ENCODE peak calls at places on chromosomes 3 and 15, in nine cellular contexts. F is tibial artery, C is upper lobe of right lung, Q is osteocyte, S is endothelial cell, Z is vagina, N is breast epithelium, B is mucosa of descending colon, I is astrocyte. H is an unnamed sample.

GRCh38 chr3:175601521-175601920 is 742.4 kb downstream of the NAALADL2 start:
- DNase-seq in F (no peak), C (no peak), Q (no peak), S (no peak), Z (no peak), N (no peak), B (no peak), I (peak), H (no peak)

GRCh38 chr3:171242170-171242569 is 215.7 kb upstream of the SLC2A2 start:
- DNase-seq in F (no peak), C (no peak), Q (no peak), S (no peak), Z (no peak), N (no peak), B (no peak), I (no peak), H (no peak)

GRCh38 chr3:172918568-172919296 is 168.2 kb downstream of the ECT2 start:
- DNase-seq in F (no peak), C (no peak), Q (no peak), S (no peak), Z (no peak), N (no peak), B (no peak), I (no peak), H (no peak)

GRCh38 chr15:81400640-81401236 is 26.7 kb upstream of the TMC3 start:
- DNase-seq in F (no peak), C (no peak), Q (no peak), S (peak), Z (no peak), N (no peak), B (no peak), I (peak), H (no peak)

GRCh38 chr3:87101873-87102272 is 110.9 kb upstream of the VGLL3 start:
- DNase-seq in F (no peak), C (no peak), Q (no peak), S (no peak), Z (no peak), N (no peak), B (no peak), I (no peak), H (no peak)

GRCh38 chr3:76470285-76470684 is 569.6 kb upstream of the ROBO2 start:
- DNase-seq in F (no peak), C (no peak), Q (no peak), S (no peak), Z (no peak), N (no peak), B (no peak), I (peak), H (no peak)

GRCh38 chr3:41579861-41580260 is 380.6 kb downstream of the CTNNB1 start:
- DNase-seq in F (no peak), C (no peak), Q (no peak), S (no peak), Z (no peak), N (no peak), B (no peak), I (no peak), H (no peak)

GRCh38 chr3:125280966-125281365 is 68.4 kb upstream of the SLC12A8 start:
- DNase-seq in F (no peak), C (no peak), Q (no peak), S (no peak), Z (no peak), N (no peak), B (no peak), I (peak), H (no peak)

GRCh38 chr3:150177673-150178378 is 207.1 kb upstream of the PFN2 start:
- DNase-seq in F (no peak), C (no peak), Q (no peak), S (no peak), Z (no peak), N (no peak), B (no peak), I (peak), H (no peak)

GRCh38 chr15:30905821-30906220 is 2.1 kb downstream of the FAN1 start:
- DNase-seq in F (no peak), C (no peak), Q (peak), S (no peak), Z (no peak), N (no peak), B (no peak), I (no peak), H (no peak)

GRCh38 chr3:112687621-112688020 is 46.7 kb upstream of the CCDC80 start:
- DNase-seq in F (no peak), C (no peak), Q (no peak), S (no peak), Z (no peak), N (no peak), B (no peak), I (no peak), H (no peak)

GRCh38 chr3:195095704-195096036 is 175.3 kb downstream of the XXYLT1 start:
- DNase-seq in F (no peak), C (no peak), Q (no peak), S (no peak), Z (no peak), N (no peak), B (peak), I (peak), H (no peak)

GRCh38 chr3:195094211-195094921 is 176.6 kb downstream of the XXYLT1 start:
- DNase-seq in F (peak), C (peak), Q (no peak), S (no peak), Z (no peak), N (no peak), B (peak), I (no peak), H (no peak)

GRCh38 chr3:195093731-195094130 is 177.2 kb downstream of the XXYLT1 start:
- DNase-seq in F (peak), C (peak), Q (no peak), S (no peak), Z (no peak), N (no peak), B (peak), I (no peak), H (no peak)

GRCh38 chr3:195096053-195096452 is 174.9 kb downstream of the XXYLT1 start:
- DNase-seq in F (peak), C (peak), Q (no peak), S (no peak), Z (no peak), N (no peak), B (peak), I (no peak), H (no peak)

GRCh38 chr3:195095035-195095703 is 175.8 kb downstream of the XXYLT1 start:
- DNase-seq in F (peak), C (peak), Q (no peak), S (no peak), Z (no peak), N (no peak), B (peak), I (no peak), H (no peak)
- TF ChIP-seq CTCF in F (no peak), C (no peak), Q (no peak), S (no peak), Z (no peak), N (no peak), B (no peak), I (no peak), H (no peak)

GRCh38 chr15:90934949-90935751 is at the start of gene UNC45A:
- DNase-seq in F (peak), C (peak), Q (peak), S (peak), Z (no peak), N (peak), B (peak), I (peak), H (peak)
- TF ChIP-seq CTCF in F (no peak), C (no peak), Q (no peak), S (no peak), Z (no peak), N (no peak), B (no peak), I (no peak), H (no peak)

GRCh38 chr3:165196577-165197561 is 685 bp upstream of the SLITRK3 start:
- DNase-seq in F (peak), C (peak), Q (no peak), S (peak), Z (no peak), N (no peak), B (peak), I (no peak), H (no peak)
- TF ChIP-seq CTCF in F (no peak), C (no peak), Q (no peak), S (no peak), Z (no peak), N (no peak), B (no peak), I (no peak), H (no peak)

DNA sequence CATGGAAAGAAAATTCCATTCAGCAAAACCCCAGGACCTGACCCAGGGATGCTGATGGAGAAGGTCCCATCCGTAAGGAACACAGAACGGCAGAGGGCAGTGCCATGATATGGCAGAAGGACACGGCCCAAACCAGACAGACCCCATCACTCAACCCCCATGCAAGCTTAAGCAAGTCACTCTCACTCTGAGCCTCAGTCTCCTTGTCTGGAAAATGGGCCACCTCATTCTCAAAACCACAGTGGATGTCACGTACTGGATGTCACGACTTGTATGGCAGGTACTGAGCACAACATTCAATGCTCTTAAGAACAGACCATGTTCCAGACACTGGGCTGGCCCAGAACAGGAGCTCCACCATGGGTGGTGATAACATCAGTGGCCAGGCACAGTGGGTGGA is 90.4 kb downstream of the NUP210 start:
- DNase-seq in F (no peak), C (no peak), Q (no peak), S (no peak), Z (no peak), N (no peak), B (no peak), I (no peak), H (no peak)
- TF ChIP-seq CTCF in F (no peak), C (no peak), Q (no peak), S (no peak), Z (no peak), N (no peak), B (no peak), I (no peak), H (no peak)

GRCh38 chr3:100776736-100777135 is 67.4 kb downstream of the TFG start:
- DNase-seq in F (no peak), C (no peak), Q (no peak), S (no peak), Z (no peak), N (no peak), B (no peak), I (no peak), H (no peak)
- TF ChIP-seq CTCF in F (no peak), C (no peak), Q (no peak), S (no peak), Z (no peak), N (no peak), B (no peak), I (peak), H (no peak)

GRCh38 chr15:96701443-96701842 is 370.9 kb downstream of the NR2F2 start:
- DNase-seq in F (no peak), C (no peak), Q (no peak), S (no peak), Z (no peak), N (no peak), B (no peak), I (no peak), H (no peak)
- TF ChIP-seq CTCF in F (no peak), C (no peak), Q (peak), S (no peak), Z (no peak), N (no peak), B (no peak), I (no peak), H (no peak)

DNA sequence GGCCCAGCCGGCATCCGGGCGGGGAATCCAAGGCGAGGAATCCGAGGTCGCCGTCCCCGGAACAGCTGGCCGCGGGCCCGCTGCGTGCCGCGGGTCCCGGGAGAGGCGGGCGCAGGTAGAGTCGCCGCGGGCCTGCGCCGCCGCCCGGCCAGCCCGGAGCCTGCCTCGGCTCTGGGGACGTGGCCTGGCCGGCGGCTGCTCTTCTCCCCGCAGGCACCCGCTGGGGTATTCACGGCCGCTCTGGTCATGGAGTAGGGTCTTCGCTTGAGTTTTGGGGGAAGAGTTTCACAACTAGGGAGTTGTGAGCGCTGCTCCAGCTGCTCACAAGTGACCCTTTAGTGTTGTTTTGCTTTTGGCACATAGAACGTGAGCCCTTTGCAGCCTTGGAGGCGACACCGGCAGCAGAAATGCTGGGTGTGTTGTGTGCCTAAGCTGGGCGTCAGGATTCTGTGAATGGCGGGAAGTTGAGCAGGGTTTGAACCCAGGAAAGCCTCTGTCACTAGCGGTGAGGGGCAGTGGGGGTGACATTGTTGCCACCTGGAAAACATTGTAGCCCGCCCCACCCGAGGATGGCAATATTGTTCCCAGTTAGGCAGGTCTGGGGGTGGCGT is 4.0 kb downstream of the TRIM71 start:
- DNase-seq in F (no peak), C (peak), Q (no peak), S (peak), Z (no peak), N (no peak), B (no peak), I (no peak), H (no peak)
- TF ChIP-seq CTCF in F (no peak), C (no peak), Q (no peak), S (no peak), Z (no peak), N (no peak), B (no peak), I (no peak), H (no peak)

DNA sequence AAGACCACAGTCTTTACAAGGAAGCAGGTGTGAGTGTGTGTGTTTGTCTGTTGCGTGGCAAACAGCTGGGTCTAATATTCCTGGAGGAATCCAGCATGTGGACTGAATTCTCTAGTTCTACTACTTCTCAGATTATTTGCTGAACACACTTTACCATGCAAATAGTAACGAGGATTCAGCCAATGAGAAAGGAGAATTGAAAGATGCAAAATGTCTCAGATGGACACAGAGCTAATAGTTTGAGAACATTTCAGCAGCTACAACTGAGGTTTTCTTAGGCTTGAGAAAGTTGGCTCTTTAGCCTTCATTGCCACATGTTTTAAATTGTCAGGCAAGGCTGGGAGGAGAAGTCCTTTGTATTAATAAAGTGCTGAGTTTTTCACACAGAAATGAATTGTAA is 568.0 kb upstream of the MDFIC2 start:
- DNase-seq in F (no peak), C (no peak), Q (no peak), S (no peak), Z (no peak), N (no peak), B (no peak), I (no peak), H (no peak)
- TF ChIP-seq CTCF in F (no peak), C (no peak), Q (no peak), S (no peak), Z (no peak), N (no peak), B (no peak), I (no peak), H (no peak)

GRCh38 chr3:189049458-189050231 is 122.1 kb upstream of the TPRG1 start:
- DNase-seq in F (no peak), C (no peak), Q (no peak), S (no peak), Z (no peak), N (no peak), B (peak), I (no peak), H (no peak)
- TF ChIP-seq CTCF in F (no peak), C (no peak), Q (no peak), S (peak), Z (no peak), N (no peak), B (no peak), I (no peak), H (no peak)

H was measured in natural killer cell.